ENCODE peak calls at places on chromosomes 2 and 18, in four cellular contexts. W is activated CD8-positive, alpha-beta memory T cell treated with anti-CD3 and anti-CD28 coated beads, Interleukin-2, amount 50 U/mL, for 4 hours; D is frontal cortex; E is thoracic aorta. Q is an unnamed sample.

GRCh38 chr2:26582890-26583289 is 58.3 kb downstream of the CIB4 start:
- DNase-seq in W (no peak), D (no peak), E (no peak), Q (no peak)

GRCh38 chr2:61926921-61927477 is 21.5 kb downstream of the COMMD1 start:
- DNase-seq in E (no peak), D (no peak), W (no peak), Q (no peak)

GRCh38 chr2:184769038-184769437 is 170.7 kb downstream of the ZNF804A start:
- DNase-seq in E (no peak), D (no peak), W (no peak), Q (no peak)

GRCh38 chr2:20574930-20575329 is 76.0 kb downstream of the HS1BP3 start:
- DNase-seq in E (no peak), W (no peak), D (no peak), Q (no peak)

GRCh38 chr2:25252291-25253152 is 84.1 kb upstream of the POMC start:
- DNase-seq in E (no peak), D (peak), W (peak), Q (peak)

GRCh38 chr18:6728809-6729246 is 688 bp upstream of the ARHGAP28 start:
- DNase-seq in D (peak), W (no peak), E (no peak), Q (no peak)

GRCh38 chr2:220129427-220129826 is 502.0 kb downstream of the SLC4A3 start:
- DNase-seq in D (no peak), W (no peak), E (no peak), Q (no peak)

GRCh38 chr2:120604767-120605166 is 130.9 kb upstream of the GLI2 start:
- DNase-seq in W (no peak), E (no peak), D (no peak), Q (no peak)

GRCh38 chr2:232103140-232103737 is 141.7 kb downstream of the DIS3L2 start:
- DNase-seq in D (no peak), W (no peak), E (no peak), Q (no peak)

GRCh38 chr2:162333968-162334367 is 10.0 kb upstream of the GCA start:
- DNase-seq in E (no peak), W (no peak), D (no peak), Q (peak)

GRCh38 chr2:240916571-240917008 is 10.5 kb downstream of the CROCC2 start:
- DNase-seq in E (peak), D (peak), W (no peak), Q (no peak)

GRCh38 chr18:39796413-39796812 is 2158.6 kb upstream of the PIK3C3 start:
- DNase-seq in W (no peak), D (no peak), E (no peak), Q (no peak)

GRCh38 chr2:8408560-8409460 is 273.0 kb upstream of the ID2 start:
- DNase-seq in D (no peak), W (peak), E (no peak), Q (no peak)

GRCh38 chr2:92072461-92073035 is 2798.7 kb upstream of the TEKT4 start:
- DNase-seq in E (no peak), D (no peak), W (no peak), Q (no peak)

GRCh38 chr2:200442471-200442870 is 67.4 kb downstream of the KCTD18 start:
- DNase-seq in D (no peak), W (no peak), E (no peak), Q (no peak)

GRCh38 chr2:240433973-240434727 is 1.3 kb upstream of the GPC1 start:
- DNase-seq in W (peak), E (peak), D (no peak), Q (no peak)

GRCh38 chr18:50410008-50410407 is 35.2 kb downstream of the SKA1 start:
- DNase-seq in E (no peak), W (no peak), D (no peak), Q (no peak)

GRCh38 chr2:178482437-178482836 is 2.2 kb downstream of the PLEKHA3 start:
- DNase-seq in D (no peak), E (no peak), W (no peak), Q (no peak)

GRCh38 chr2:64120928-64121327 is 23.3 kb downstream of the PELI1 start:
- DNase-seq in D (no peak), E (no peak), W (no peak), Q (no peak)

GRCh38 chr2:30336978-30337841 is 105.9 kb downstream of the LBH start:
- DNase-seq in W (peak), E (no peak), D (no peak), Q (no peak)

GRCh38 chr2:7788736-7789135 is 871.5 kb downstream of the RNF144A start:
- DNase-seq in D (no peak), E (no peak), W (no peak), Q (no peak)